ENCODE peak calls at places on chromosomes 2 and 18, in seven cellular contexts. One of them, this sample, is unnamed.

GRCh38 chr18:10046178-10046807 is 132.5 kb downstream of the VAPA start:
- DNase-seq in HCT116: no peak
- DNase-seq in SK-N-SH: no peak
- DNase-seq in H1: no peak
- DNase-seq in K562: no peak
- DNase-seq in GM12878: no peak
- DNase-seq in HepG2: no peak
- DNase-seq in this sample: no peak

GRCh38 chr2:85976106-85976920 is 87.5 kb upstream of the ST3GAL5 start:
- DNase-seq in SK-N-SH: no peak
- DNase-seq in K562: no peak
- DNase-seq in HCT116: no peak
- DNase-seq in H1: no peak
- DNase-seq in GM12878: no peak
- DNase-seq in HepG2: no peak
- DNase-seq in this sample: no peak

GRCh38 chr2:181440919-181441318 is 16.3 kb upstream of the ITGA4 start:
- DNase-seq in SK-N-SH: no peak
- DNase-seq in GM12878: no peak
- DNase-seq in K562: no peak
- DNase-seq in HepG2: no peak
- DNase-seq in HCT116: no peak
- DNase-seq in H1: no peak
- DNase-seq in this sample: no peak

GRCh38 chr2:74999464-74999863 is 41.0 kb downstream of the POLE4 start:
- DNase-seq in GM12878: no peak
- DNase-seq in SK-N-SH: no peak
- DNase-seq in HepG2: no peak
- DNase-seq in H1: no peak
- DNase-seq in HCT116: no peak
- DNase-seq in K562: no peak
- DNase-seq in this sample: no peak

GRCh38 chr18:21740724-21741510 is at the start of gene MIB1:
- DNase-seq in HCT116: peak; percentile 89
- DNase-seq in HepG2: no peak
- DNase-seq in SK-N-SH: peak; percentile 96
- DNase-seq in H1: no peak
- DNase-seq in K562: peak; percentile 63
- DNase-seq in GM12878: peak; percentile 83
- DNase-seq in this sample: no peak

GRCh38 chr2:238032755-238033337 is 28.0 kb upstream of the SCLY start:
- DNase-seq in GM12878: no peak
- DNase-seq in HepG2: no peak
- DNase-seq in HCT116: no peak
- DNase-seq in SK-N-SH: no peak
- DNase-seq in H1: no peak
- DNase-seq in K562: no peak
- DNase-seq in this sample: no peak

GRCh38 chr2:16824472-16824871 is 158.8 kb upstream of the CYRIA start:
- DNase-seq in H1: no peak
- DNase-seq in K562: no peak
- DNase-seq in GM12878: no peak
- DNase-seq in SK-N-SH: no peak
- DNase-seq in HepG2: no peak
- DNase-seq in HCT116: no peak
- DNase-seq in this sample: no peak

GRCh38 chr18:48821251-48821590 is 129.5 kb downstream of the SMAD7 start:
- DNase-seq in HCT116: no peak
- DNase-seq in SK-N-SH: no peak
- DNase-seq in GM12878: no peak
- DNase-seq in K562: no peak
- DNase-seq in H1: no peak
- DNase-seq in HepG2: no peak
- DNase-seq in this sample: no peak

DNA sequence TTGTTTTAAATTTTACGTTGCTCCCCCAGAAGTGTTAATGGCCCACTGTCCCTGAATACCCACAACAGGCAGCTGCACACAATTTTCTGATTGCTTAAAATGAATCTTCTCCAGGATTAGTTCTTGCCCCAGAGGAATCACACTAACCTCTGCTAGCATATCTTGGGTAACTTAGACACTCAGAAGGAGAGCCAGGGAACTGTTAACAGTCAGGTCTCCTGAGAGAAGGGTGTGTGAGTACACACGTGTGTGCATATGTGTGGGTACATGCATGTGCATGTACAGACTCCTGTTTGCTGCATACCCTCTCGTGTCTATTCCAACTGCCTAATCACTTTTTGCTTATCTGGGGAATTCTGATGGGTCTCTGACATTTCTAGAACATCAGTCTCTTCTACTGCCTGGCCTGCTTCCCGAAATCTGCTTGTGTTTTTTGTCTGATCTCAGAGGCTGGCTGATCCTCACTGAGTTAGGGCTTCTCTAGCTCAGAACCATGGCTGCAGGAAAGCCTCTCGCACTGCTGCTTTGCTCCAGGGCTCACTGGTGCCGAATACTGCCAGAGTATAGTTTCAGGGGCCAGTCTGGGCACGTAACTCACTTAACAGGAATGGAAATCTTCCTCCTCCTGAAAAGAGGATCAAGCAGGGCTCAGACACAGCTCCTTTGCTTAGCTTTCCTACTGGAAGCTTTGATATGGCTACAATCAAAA is 62.8 kb downstream of the PRELID3A start:
- DNase-seq in HCT116: no peak
- DNase-seq in K562: no peak
- DNase-seq in GM12878: no peak
- DNase-seq in SK-N-SH: no peak
- DNase-seq in H1: no peak
- DNase-seq in HepG2: no peak
- DNase-seq in this sample: no peak
- H3K27ac ChIP-seq in HCT116: no peak overlapping the region
- H3K27ac ChIP-seq in K562: no peak overlapping the region
- H3K27ac ChIP-seq in GM12878: no peak overlapping the region
- H3K27ac ChIP-seq in SK-N-SH: no peak overlapping the region
- H3K27ac ChIP-seq in H1: no peak overlapping the region
- H3K27ac ChIP-seq in HepG2: no peak overlapping the region
- H3K27ac ChIP-seq in this sample: no peak overlapping the region

DNA sequence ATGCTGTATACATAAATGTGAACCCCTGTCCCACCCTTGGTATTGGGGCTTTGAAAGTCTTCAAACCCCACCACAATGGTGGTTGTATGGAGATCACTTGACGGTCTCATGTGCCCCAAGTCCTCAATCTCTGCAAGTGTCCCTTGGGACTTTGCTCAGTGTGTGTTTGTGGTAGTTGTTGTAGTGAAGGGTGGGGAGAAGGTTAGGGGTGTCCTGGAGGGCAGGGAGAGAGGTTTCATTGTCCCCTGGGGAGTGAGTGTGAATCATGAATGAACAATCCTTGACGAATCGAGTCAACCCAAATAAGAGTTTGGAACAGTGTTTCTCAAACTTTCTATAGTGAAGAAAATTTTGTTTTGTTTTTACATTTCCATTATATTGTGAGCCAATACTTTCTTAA is 28.1 kb downstream of the COL4A3 start:
- DNase-seq in HCT116: no peak
- DNase-seq in SK-N-SH: no peak
- DNase-seq in GM12878: no peak
- DNase-seq in K562: no peak
- DNase-seq in HepG2: no peak
- DNase-seq in H1: no peak
- DNase-seq in this sample: no peak
- TF ChIP-seq MAX in HCT116: no peak
- TF ChIP-seq MAX in SK-N-SH: no peak
- TF ChIP-seq MAX in GM12878: no peak
- TF ChIP-seq MAX in K562: no peak
- TF ChIP-seq MAX in HepG2: no peak
- TF ChIP-seq MAX in H1: no peak
- TF ChIP-seq MAX in this sample: no peak

DNA sequence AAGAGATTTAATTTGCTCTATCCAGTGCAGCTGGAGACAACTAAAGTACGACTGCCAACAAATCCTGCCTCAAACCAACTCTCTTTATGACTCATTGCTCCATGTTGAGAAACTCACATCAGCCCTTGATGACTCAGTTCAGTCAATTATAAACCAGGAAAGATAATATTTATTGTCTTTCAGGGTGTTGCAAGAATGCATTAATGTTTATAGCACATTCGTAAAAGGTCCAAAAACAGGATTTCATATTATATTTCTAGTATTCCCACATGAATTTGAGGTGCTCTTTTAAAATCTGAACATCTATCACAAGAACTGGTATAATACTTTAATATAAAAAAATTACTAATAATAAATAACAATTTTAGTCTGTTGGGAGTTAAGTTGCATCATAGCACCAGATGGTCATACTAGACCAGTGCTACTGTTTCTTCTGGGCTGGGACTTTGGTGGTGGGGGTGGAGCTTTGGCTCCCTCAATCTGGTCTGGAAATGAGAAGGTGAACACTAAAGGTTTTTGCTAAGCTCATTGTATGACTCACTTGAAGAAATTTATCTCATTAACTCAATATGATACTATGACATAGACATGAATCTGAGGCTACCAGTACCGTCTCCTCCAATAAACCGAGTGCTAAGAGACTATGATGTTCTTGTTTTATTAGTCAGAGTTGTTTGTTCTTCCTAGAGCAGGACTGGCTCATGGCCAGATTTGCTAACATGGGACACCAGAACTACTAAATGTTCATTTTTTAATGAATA is 26.6 kb upstream of the MAP3K20 start:
- DNase-seq in HepG2: peak; percentile 92
- DNase-seq in GM12878: no peak
- DNase-seq in H1: no peak
- DNase-seq in K562: no peak
- DNase-seq in SK-N-SH: no peak
- DNase-seq in HCT116: peak; percentile 97
- DNase-seq in this sample: peak; percentile 91
- TF ChIP-seq POLR2AphosphoS5 in HepG2: no peak
- TF ChIP-seq POLR2AphosphoS5 in GM12878: no peak
- TF ChIP-seq POLR2AphosphoS5 in H1: no peak
- TF ChIP-seq POLR2AphosphoS5 in K562: no peak
- TF ChIP-seq POLR2AphosphoS5 in SK-N-SH: peak; percentile 61
- TF ChIP-seq POLR2AphosphoS5 in HCT116: peak; percentile 53
- TF ChIP-seq POLR2AphosphoS5 in this sample: peak; percentile 29

DNA sequence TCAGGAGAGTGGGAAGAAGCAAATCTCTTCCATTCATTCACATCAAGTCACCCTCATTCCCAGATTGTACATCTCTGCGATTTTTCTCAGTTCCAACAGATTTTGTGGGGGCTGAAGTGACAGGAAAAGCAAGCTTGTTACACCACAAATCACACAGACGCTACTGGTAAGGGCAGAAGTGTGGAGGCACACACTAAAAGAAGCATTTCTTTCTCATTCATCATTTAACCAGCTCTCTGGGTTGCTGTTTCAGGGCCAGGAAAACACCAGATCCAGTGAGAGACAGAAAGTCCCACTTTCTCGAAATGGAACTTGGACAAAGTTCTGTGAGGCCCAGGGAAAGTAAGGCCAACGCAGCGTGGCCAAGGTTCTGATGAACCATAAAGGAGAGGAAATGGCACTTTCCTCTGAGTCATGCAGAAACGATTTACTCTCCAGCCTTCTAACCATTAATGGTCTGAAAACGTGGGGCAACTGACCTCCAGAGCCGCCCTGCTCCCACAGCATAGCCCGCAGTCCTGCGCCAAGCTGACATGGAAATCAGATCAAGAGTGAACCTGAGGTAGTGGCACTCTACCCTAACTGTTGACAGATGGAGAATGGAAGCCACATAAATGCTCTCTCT is 191.0 kb downstream of the C1D start:
- DNase-seq in K562: no peak
- DNase-seq in HCT116: no peak
- DNase-seq in SK-N-SH: no peak
- DNase-seq in HepG2: no peak
- DNase-seq in GM12878: no peak
- DNase-seq in H1: no peak
- DNase-seq in this sample: peak; percentile 84
- H3K27ac ChIP-seq in K562: no peak overlapping the region
- H3K27ac ChIP-seq in HCT116: no peak overlapping the region
- H3K27ac ChIP-seq in SK-N-SH: peak overlapping the region; percentile 94
- H3K27ac ChIP-seq in HepG2: no peak overlapping the region
- H3K27ac ChIP-seq in GM12878: no peak overlapping the region
- H3K27ac ChIP-seq in H1: no peak overlapping the region
- H3K27ac ChIP-seq in this sample: peak overlapping the region; percentile 100

DNA sequence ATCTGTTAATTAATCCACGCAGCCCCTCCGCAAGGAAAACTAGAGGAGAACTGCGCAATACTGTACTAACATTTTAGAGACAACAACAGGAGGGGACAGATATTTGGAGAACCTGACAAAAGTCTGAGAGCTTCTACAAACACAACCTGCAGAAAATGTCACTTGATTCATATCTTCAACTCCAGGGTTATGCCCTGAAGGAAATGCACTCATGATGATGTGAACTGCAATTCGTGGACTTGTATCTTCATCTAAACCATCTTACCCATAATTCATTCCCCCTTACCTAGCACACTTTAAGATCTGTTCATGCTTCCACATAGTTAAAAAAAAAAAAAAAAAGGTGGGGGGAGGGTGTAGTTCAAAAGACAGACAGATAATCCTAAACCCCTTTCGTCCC is 75.5 kb downstream of the AFF3 start:
- DNase-seq in GM12878: no peak
- DNase-seq in K562: no peak
- DNase-seq in H1: no peak
- DNase-seq in HepG2: no peak
- DNase-seq in HCT116: no peak
- DNase-seq in SK-N-SH: no peak
- DNase-seq in this sample: no peak
- TF ChIP-seq MAX in GM12878: no peak
- TF ChIP-seq MAX in K562: no peak
- TF ChIP-seq MAX in H1: no peak
- TF ChIP-seq MAX in HepG2: no peak
- TF ChIP-seq MAX in HCT116: no peak
- TF ChIP-seq MAX in SK-N-SH: no peak
- TF ChIP-seq MAX in this sample: no peak

GRCh38 chr18:46037512-46038305 is 34.4 kb downstream of the PSTPIP2 start:
- DNase-seq in SK-N-SH: no peak
- DNase-seq in K562: no peak
- DNase-seq in H1: no peak
- DNase-seq in HepG2: peak; percentile 13
- DNase-seq in GM12878: no peak
- DNase-seq in HCT116: no peak
- DNase-seq in this sample: no peak
- TF ChIP-seq POLR2AphosphoS5 in SK-N-SH: no peak
- TF ChIP-seq POLR2AphosphoS5 in K562: no peak
- TF ChIP-seq POLR2AphosphoS5 in H1: no peak
- TF ChIP-seq POLR2AphosphoS5 in HepG2: no peak
- TF ChIP-seq POLR2AphosphoS5 in GM12878: no peak
- TF ChIP-seq POLR2AphosphoS5 in HCT116: no peak
- TF ChIP-seq POLR2AphosphoS5 in this sample: no peak

DNA sequence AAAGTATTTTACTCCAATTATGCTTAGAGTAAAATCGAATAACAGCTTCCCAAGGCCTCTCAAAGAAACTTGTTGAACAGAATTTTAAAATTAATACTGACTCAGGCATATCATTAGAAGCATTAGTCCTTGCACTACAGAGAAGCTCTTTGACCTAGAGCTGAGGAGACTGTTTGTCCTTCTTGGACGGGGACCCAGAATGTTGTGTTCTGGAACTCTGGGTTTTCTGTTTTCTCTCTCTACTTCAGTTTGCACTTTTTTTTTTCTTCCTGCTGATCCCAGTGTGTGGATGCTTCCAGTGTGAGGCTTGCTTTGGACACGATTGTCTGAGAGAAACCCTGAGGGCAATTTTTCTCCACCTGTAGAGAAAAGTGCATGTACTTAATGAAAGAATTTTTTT is 847.6 kb downstream of the SOCS6 start:
- DNase-seq in GM12878: no peak
- DNase-seq in HepG2: no peak
- DNase-seq in SK-N-SH: no peak
- DNase-seq in K562: no peak
- DNase-seq in H1: no peak
- DNase-seq in HCT116: no peak
- DNase-seq in this sample: no peak
- H3K27ac ChIP-seq in GM12878: no peak overlapping the region
- H3K27ac ChIP-seq in HepG2: no peak overlapping the region
- H3K27ac ChIP-seq in SK-N-SH: no peak overlapping the region
- H3K27ac ChIP-seq in K562: no peak overlapping the region
- H3K27ac ChIP-seq in H1: no peak overlapping the region
- H3K27ac ChIP-seq in HCT116: no peak overlapping the region
- H3K27ac ChIP-seq in this sample: no peak overlapping the region